ENCODE peak calls at places on chromosome 16, in four cellular contexts. N, K, A and Z are unnamed samples.

GRCh38 chr16:72739577-72739976 is 308.4 kb downstream of the ZFHX3 start:
- DNase-seq in N (no peak), K (no peak), A (no peak), Z (no peak)

GRCh38 chr16:27169511-27170071 is 33.7 kb upstream of the KDM8 start:
- DNase-seq in N (no peak), K (no peak), A (peak; percentile 60), Z (peak; percentile 79)

GRCh38 chr16:86634290-86634689 is 55.9 kb downstream of the FOXL1 start:
- DNase-seq in N (no peak), K (no peak), A (no peak), Z (no peak)

GRCh38 chr16:81837312-81837748 is 58.2 kb downstream of the PLCG2 start:
- DNase-seq in N (no peak), K (no peak), A (no peak), Z (no peak)

GRCh38 chr16:20887207-20887606 is 13.0 kb downstream of the DCUN1D3 start:
- DNase-seq in N (no peak), K (no peak), A (no peak), Z (no peak)

GRCh38 chr16:4687946-4688673 is 5.3 kb upstream of the NUDT16L1 start:
- DNase-seq in N (no peak), K (no peak), A (no peak), Z (no peak)

GRCh38 chr16:86982347-86982596 is 334.9 kb downstream of the C16orf95 start:
- DNase-seq in N (no peak), K (no peak), A (no peak), Z (no peak)

GRCh38 chr16:16163571-16163970 is 59.7 kb downstream of the ABCC6 start:
- DNase-seq in N (no peak), K (no peak), A (no peak), Z (no peak)

GRCh38 chr16:65922923-65923322 is 443.6 kb upstream of the CDH5 start:
- DNase-seq in N (no peak), K (no peak), A (no peak), Z (no peak)

GRCh38 chr16:77825196-77825595 is 36.8 kb downstream of the VAT1L start:
- DNase-seq in N (no peak), K (no peak), A (no peak), Z (no peak)

GRCh38 chr16:74825016-74825415 is 50.4 kb upstream of the FA2H start:
- DNase-seq in N (peak; percentile 18), K (no peak), A (no peak), Z (no peak)

GRCh38 chr16:35687781-35688180 is 2228.4 kb downstream of the TP53TG3F start:
- DNase-seq in N (no peak), K (no peak), A (no peak), Z (no peak)

GRCh38 chr16:59905628-59906027 is 1171.5 kb upstream of the GOT2 start:
- DNase-seq in N (no peak), K (no peak), A (no peak), Z (no peak)

GRCh38 chr16:9297437-9298113 is 206.1 kb downstream of the HAPSTR1 start:
- DNase-seq in N (no peak), K (no peak), A (no peak), Z (no peak)

GRCh38 chr16:74830646-74831045 is 56.0 kb upstream of the FA2H start:
- DNase-seq in N (no peak), K (no peak), A (no peak), Z (no peak)

GRCh38 chr16:27748868-27749546 is 199.1 kb downstream of the KATNIP start:
- DNase-seq in N (no peak), K (no peak), A (no peak), Z (peak; percentile 81)

GRCh38 chr16:19095699-19096098 is 18.1 kb upstream of the ITPRIPL2 start:
- DNase-seq in N (no peak), K (no peak), A (no peak), Z (no peak)

GRCh38 chr16:4529085-4530060 is 9.2 kb downstream of the CDIP1 start:
- DNase-seq in N (no peak), K (no peak), A (no peak), Z (no peak)

GRCh38 chr16:19808061-19808621 is 76.5 kb downstream of the GPRC5B start:
- DNase-seq in N (no peak), K (no peak), A (no peak), Z (no peak)

GRCh38 chr16:85936761-85937343 is 37.9 kb downstream of the IRF8 start:
- DNase-seq in N (no peak), K (no peak), A (no peak), Z (no peak)

GRCh38 chr16:80203821-80204220 is 337.0 kb upstream of the DYNLRB2 start:
- DNase-seq in N (no peak), K (no peak), A (no peak), Z (no peak)

GRCh38 chr16:89119661-89120141 is 26.0 kb downstream of the ACSF3 start:
- DNase-seq in N (no peak), K (no peak), A (no peak), Z (no peak)

GRCh38 chr16:86726340-86726739 is 148.0 kb downstream of the FOXL1 start:
- DNase-seq in N (no peak), K (no peak), A (no peak), Z (no peak)

GRCh38 chr16:49456763-49457162 is 83.2 kb downstream of the C16orf78 start:
- DNase-seq in N (no peak), K (peak; percentile 50), A (no peak), Z (no peak)

GRCh38 chr16:52552643-52553042 is 5.7 kb upstream of the TOX3 start:
- DNase-seq in N (no peak), K (no peak), A (no peak), Z (no peak)

GRCh38 chr16:278863-279366 is 1.5 kb upstream of the ARHGDIG start:
- DNase-seq in N (peak; percentile 34), K (no peak), A (no peak), Z (no peak)

GRCh38 chr16:84462296-84463210 is 41.9 kb downstream of the MEAK7 start:
- DNase-seq in N (no peak), K (peak; percentile 51), A (no peak), Z (no peak)

GRCh38 chr16:78589331-78589730 is 489.9 kb downstream of the WWOX start:
- DNase-seq in N (peak; percentile 46), K (no peak), A (no peak), Z (no peak)

GRCh38 chr16:56729351-56729735 is 586 bp upstream of the NUP93 start:
- DNase-seq in N (no peak), K (no peak), A (no peak), Z (no peak)

GRCh38 chr16:85534536-85535351 is 78.4 kb upstream of the GSE1 start:
- DNase-seq in N (no peak), K (no peak), A (no peak), Z (no peak)

GRCh38 chr16:57578521-57579360 is 36.3 kb downstream of the ADGRG5 start:
- DNase-seq in N (no peak), K (no peak), A (no peak), Z (peak; percentile 32)

GRCh38 chr16:46569231-46569735 is 51.9 kb downstream of the SHCBP1 start:
- DNase-seq in N (no peak), K (no peak), A (no peak), Z (no peak)

GRCh38 chr16:50229149-50229726 is 37.1 kb upstream of the ADCY7 start:
- DNase-seq in N (no peak), K (no peak), A (no peak), Z (no peak)

DNA sequence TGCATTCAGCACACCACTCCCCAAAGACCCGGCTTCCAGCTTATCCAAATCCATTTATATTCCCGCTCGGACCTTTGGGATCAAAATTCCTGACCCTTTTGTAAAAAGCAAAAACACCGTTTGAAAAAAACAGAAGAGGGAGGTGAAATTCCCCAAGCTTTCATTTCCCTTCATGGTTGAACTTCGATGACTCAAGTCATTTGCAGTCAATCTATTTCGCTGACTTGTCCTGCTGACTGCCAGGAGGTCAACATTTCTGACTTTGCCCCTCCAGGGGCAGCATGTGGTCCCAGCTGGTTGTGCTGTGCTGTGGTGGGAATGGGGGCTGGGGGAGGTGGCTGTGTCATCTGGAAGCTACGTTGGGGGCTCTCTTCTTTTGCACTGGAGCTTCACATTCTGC is 87.5 kb upstream of the IRX3 start:
- DNase-seq in N (no peak), K (no peak), A (no peak), Z (no peak)
- H3K27ac ChIP-seq in N (no peak overlapping the region), K (no peak overlapping the region), A (no peak overlapping the region), Z (no peak overlapping the region)

GRCh38 chr16:1532081-1532760 is 1.2 kb upstream of the TMEM204 start:
- DNase-seq in N (no peak), K (peak; percentile 86), A (no peak), Z (no peak)

GRCh38 chr16:1534021-1535020 is 855 bp downstream of the TMEM204 start:
- DNase-seq in N (no peak), K (no peak), A (no peak), Z (peak; percentile 16)

GRCh38 chr16:1533443-1533951 is at the start of gene TMEM204:
- DNase-seq in N (peak; percentile 52), K (peak; percentile 86), A (no peak), Z (peak; percentile 78)

GRCh38 chr16:1531638-1531910 is 1.9 kb upstream of the TMEM204 start:
- DNase-seq in N (no peak), K (no peak), A (no peak), Z (no peak)

DNA sequence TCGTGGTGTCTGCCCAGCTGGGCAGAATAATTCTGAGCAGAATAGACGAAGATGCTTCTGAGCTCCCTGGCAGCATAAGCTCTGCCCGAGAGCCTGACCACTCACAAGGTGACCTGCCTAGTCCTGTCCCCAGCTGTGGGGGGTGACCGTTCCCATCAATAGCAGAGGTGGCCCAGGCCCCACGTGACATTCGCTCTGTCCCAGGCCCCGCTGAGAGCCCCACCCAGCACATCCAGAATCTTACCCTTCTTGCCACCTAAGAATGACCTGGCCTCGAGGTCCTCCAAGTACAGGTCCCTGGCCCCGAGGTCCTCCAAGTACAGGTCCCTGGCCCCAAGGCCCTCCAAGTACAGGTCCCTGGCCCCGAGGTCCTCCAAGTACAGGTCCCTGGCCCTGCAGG is 695 bp upstream of the TMEM204 start:
- DNase-seq in N (no peak), K (no peak), A (no peak), Z (no peak)
- H3K4me1 ChIP-seq in N (peaks cover 5% of the 10 kb centered on the region), K (peaks cover 51% of the 10 kb centered on the region), A (peaks cover 43% of the 10 kb centered on the region), Z (peaks cover 42% of the 10 kb centered on the region)

DNA sequence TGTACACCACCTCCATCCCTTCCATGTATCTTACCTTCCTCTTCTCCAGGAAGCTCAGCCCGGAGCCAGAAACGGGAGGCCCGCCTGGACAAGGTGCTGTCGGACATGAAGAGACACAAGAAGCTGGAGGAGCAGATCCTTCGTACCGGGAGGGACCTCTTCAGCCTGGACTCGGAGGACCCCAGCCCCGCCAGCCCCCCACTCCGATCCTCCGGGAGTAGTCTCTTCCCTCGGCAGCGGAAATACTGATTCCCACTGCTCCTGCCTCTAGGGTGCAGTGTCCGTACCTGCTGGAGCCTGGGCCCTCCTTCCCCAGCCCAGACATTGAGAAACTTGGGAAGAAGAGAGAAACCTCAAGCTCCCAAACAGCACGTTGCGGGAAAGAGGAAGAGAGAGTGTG is 756 bp upstream of the MVP start:
- DNase-seq in N (no peak), K (no peak), A (no peak), Z (no peak)
- H3K4me3 ChIP-seq in N (no peak overlapping the region), K (peak overlapping the region; percentile 54), A (peak overlapping the region; percentile 79), Z (peak overlapping the region; percentile 95)

GRCh38 chr16:3074860-3075545 is 9.6 kb downstream of the IL32 start:
- DNase-seq in N (no peak), K (no peak), A (peak; percentile 68), Z (peak; percentile 91)
- H3K27ac ChIP-seq in N (peak overlapping the region; percentile 45), K (no peak overlapping the region), A (peak overlapping the region; percentile 45), Z (peak overlapping the region; percentile 86)

GRCh38 chr16:17474572-17474971 is 3.8 kb upstream of the XYLT1 start:
- DNase-seq in N (no peak), K (no peak), A (no peak), Z (no peak)
- H3K4me1 ChIP-seq in N (no peaks in the 10 kb centered on the region), K (peaks cover 4% of the 10 kb centered on the region), A (peaks cover 20% of the 10 kb centered on the region), Z (peaks cover 9% of the 10 kb centered on the region)